ENCODE peak calls at places on chromosomes 16 and 17, in seven cellular contexts. One of them, this sample, is unnamed.

GRCh38 chr16:1557576-1557975 is 24.1 kb downstream of the TMEM204 start:
- DNase-seq in germinal center: no peak
- DNase-seq in amniotic stem cell: no peak
- DNase-seq in HAP-1: no peak
- DNase-seq in CD4-positive, alpha-beta T cell: no peak
- DNase-seq in AG04449: no peak
- DNase-seq in Caco-2: no peak
- DNase-seq in this sample: no peak

GRCh38 chr17:82740906-82741759 is 5.7 kb downstream of the FN3K start:
- DNase-seq in germinal center: no peak
- DNase-seq in amniotic stem cell: no peak
- DNase-seq in HAP-1: no peak
- DNase-seq in CD4-positive, alpha-beta T cell: no peak
- DNase-seq in AG04449: no peak
- DNase-seq in Caco-2: peak
- DNase-seq in this sample: no peak

GRCh38 chr16:60110531-60110930 is 1376.4 kb upstream of the GOT2 start:
- DNase-seq in germinal center: no peak
- DNase-seq in amniotic stem cell: no peak
- DNase-seq in HAP-1: no peak
- DNase-seq in CD4-positive, alpha-beta T cell: no peak
- DNase-seq in AG04449: no peak
- DNase-seq in Caco-2: no peak
- DNase-seq in this sample: no peak

GRCh38 chr17:61203765-61204164 is 195.9 kb upstream of the TBX2 start:
- DNase-seq in germinal center: no peak
- DNase-seq in amniotic stem cell: no peak
- DNase-seq in HAP-1: no peak
- DNase-seq in CD4-positive, alpha-beta T cell: no peak
- DNase-seq in AG04449: no peak
- DNase-seq in Caco-2: no peak
- DNase-seq in this sample: no peak

GRCh38 chr17:6471531-6472465 is 27.5 kb downstream of the PIMREG start:
- DNase-seq in germinal center: no peak
- DNase-seq in amniotic stem cell: peak
- DNase-seq in HAP-1: peak
- DNase-seq in CD4-positive, alpha-beta T cell: no peak
- DNase-seq in AG04449: no peak
- DNase-seq in Caco-2: no peak
- DNase-seq in this sample: no peak

GRCh38 chr16:85612801-85613608 is at the start of gene GSE1:
- DNase-seq in germinal center: peak
- DNase-seq in amniotic stem cell: no peak
- DNase-seq in HAP-1: peak
- DNase-seq in CD4-positive, alpha-beta T cell: no peak
- DNase-seq in AG04449: no peak
- DNase-seq in Caco-2: peak
- DNase-seq in this sample: peak

GRCh38 chr16:88993006-88993787 is 16.2 kb upstream of the CBFA2T3 start:
- DNase-seq in germinal center: peak
- DNase-seq in amniotic stem cell: no peak
- DNase-seq in HAP-1: no peak
- DNase-seq in CD4-positive, alpha-beta T cell: no peak
- DNase-seq in AG04449: no peak
- DNase-seq in Caco-2: no peak
- DNase-seq in this sample: no peak

GRCh38 chr16:22189473-22190168 is 16.5 kb upstream of the EEF2K start:
- DNase-seq in germinal center: peak
- DNase-seq in amniotic stem cell: no peak
- DNase-seq in HAP-1: no peak
- DNase-seq in CD4-positive, alpha-beta T cell: peak
- DNase-seq in AG04449: no peak
- DNase-seq in Caco-2: no peak
- DNase-seq in this sample: no peak

GRCh38 chr16:86751081-86752030 is 173.0 kb downstream of the FOXL1 start:
- DNase-seq in germinal center: no peak
- DNase-seq in amniotic stem cell: peak
- DNase-seq in HAP-1: no peak
- DNase-seq in CD4-positive, alpha-beta T cell: no peak
- DNase-seq in AG04449: no peak
- DNase-seq in Caco-2: no peak
- DNase-seq in this sample: no peak

GRCh38 chr16:77835111-77835510 is 46.7 kb downstream of the VAT1L start:
- DNase-seq in germinal center: no peak
- DNase-seq in amniotic stem cell: no peak
- DNase-seq in HAP-1: no peak
- DNase-seq in CD4-positive, alpha-beta T cell: no peak
- DNase-seq in AG04449: no peak
- DNase-seq in Caco-2: no peak
- DNase-seq in this sample: no peak

GRCh38 chr16:82281544-82281943 is 111.5 kb upstream of the MPHOSPH6 start:
- DNase-seq in germinal center: no peak
- DNase-seq in amniotic stem cell: no peak
- DNase-seq in HAP-1: no peak
- DNase-seq in CD4-positive, alpha-beta T cell: no peak
- DNase-seq in AG04449: no peak
- DNase-seq in Caco-2: no peak
- DNase-seq in this sample: no peak

GRCh38 chr16:57938936-57939871 is 31.7 kb downstream of the CNGB1 start:
- DNase-seq in germinal center: no peak
- DNase-seq in amniotic stem cell: no peak
- DNase-seq in HAP-1: no peak
- DNase-seq in CD4-positive, alpha-beta T cell: no peak
- DNase-seq in AG04449: peak
- DNase-seq in Caco-2: no peak
- DNase-seq in this sample: no peak

GRCh38 chr16:24174977-24175376 is 81.2 kb upstream of the CACNG3 start:
- DNase-seq in germinal center: no peak
- DNase-seq in amniotic stem cell: no peak
- DNase-seq in HAP-1: no peak
- DNase-seq in CD4-positive, alpha-beta T cell: no peak
- DNase-seq in AG04449: no peak
- DNase-seq in Caco-2: no peak
- DNase-seq in this sample: no peak

GRCh38 chr16:57113042-57113453 is 20.7 kb downstream of the CPNE2 start:
- DNase-seq in germinal center: no peak
- DNase-seq in amniotic stem cell: no peak
- DNase-seq in HAP-1: no peak
- DNase-seq in CD4-positive, alpha-beta T cell: no peak
- DNase-seq in AG04449: no peak
- DNase-seq in Caco-2: no peak
- DNase-seq in this sample: no peak

GRCh38 chr17:75684249-75684648 is 17.1 kb downstream of the SAP30BP start:
- DNase-seq in germinal center: no peak
- DNase-seq in amniotic stem cell: no peak
- DNase-seq in HAP-1: no peak
- DNase-seq in CD4-positive, alpha-beta T cell: no peak
- DNase-seq in AG04449: no peak
- DNase-seq in Caco-2: no peak
- DNase-seq in this sample: no peak

GRCh38 chr17:53722407-53722806 is 100.3 kb upstream of the KIF2B start:
- DNase-seq in germinal center: no peak
- DNase-seq in amniotic stem cell: peak
- DNase-seq in HAP-1: no peak
- DNase-seq in CD4-positive, alpha-beta T cell: no peak
- DNase-seq in AG04449: peak
- DNase-seq in Caco-2: no peak
- DNase-seq in this sample: no peak

GRCh38 chr17:30476726-30477082 is 504 bp upstream of the GOSR1 start:
- DNase-seq in germinal center: no peak
- DNase-seq in amniotic stem cell: no peak
- DNase-seq in HAP-1: no peak
- DNase-seq in CD4-positive, alpha-beta T cell: no peak
- DNase-seq in AG04449: no peak
- DNase-seq in Caco-2: no peak
- DNase-seq in this sample: peak

GRCh38 chr17:2222901-2223616 is 80.5 kb downstream of the SMG6 start:
- DNase-seq in germinal center: no peak
- DNase-seq in amniotic stem cell: no peak
- DNase-seq in HAP-1: no peak
- DNase-seq in CD4-positive, alpha-beta T cell: peak
- DNase-seq in AG04449: no peak
- DNase-seq in Caco-2: no peak
- DNase-seq in this sample: no peak

GRCh38 chr16:1175566-1176279 is 22.8 kb downstream of the CACNA1H start:
- DNase-seq in germinal center: no peak
- DNase-seq in amniotic stem cell: no peak
- DNase-seq in HAP-1: no peak
- DNase-seq in CD4-positive, alpha-beta T cell: no peak
- DNase-seq in AG04449: no peak
- DNase-seq in Caco-2: no peak
- DNase-seq in this sample: no peak

GRCh38 chr17:18033442-18034099 is 5.4 kb downstream of the ATPAF2 start:
- DNase-seq in germinal center: peak
- DNase-seq in amniotic stem cell: peak
- DNase-seq in HAP-1: peak
- DNase-seq in CD4-positive, alpha-beta T cell: peak
- DNase-seq in AG04449: peak
- DNase-seq in Caco-2: peak
- DNase-seq in this sample: peak

GRCh38 chr17:7403043-7403901 is 625 bp downstream of the TMEM256 start:
- DNase-seq in germinal center: peak
- DNase-seq in amniotic stem cell: no peak
- DNase-seq in HAP-1: peak
- DNase-seq in CD4-positive, alpha-beta T cell: no peak
- DNase-seq in AG04449: no peak
- DNase-seq in Caco-2: peak
- DNase-seq in this sample: peak

GRCh38 chr16:55035956-55036355 is 105.3 kb downstream of the IRX5 start:
- DNase-seq in germinal center: no peak
- DNase-seq in amniotic stem cell: no peak
- DNase-seq in HAP-1: no peak
- DNase-seq in CD4-positive, alpha-beta T cell: no peak
- DNase-seq in AG04449: no peak
- DNase-seq in Caco-2: no peak
- DNase-seq in this sample: no peak

GRCh38 chr17:76793775-76794174 is 55.9 kb downstream of the MFSD11 start:
- DNase-seq in germinal center: no peak
- DNase-seq in amniotic stem cell: no peak
- DNase-seq in HAP-1: peak
- DNase-seq in CD4-positive, alpha-beta T cell: no peak
- DNase-seq in AG04449: no peak
- DNase-seq in Caco-2: no peak
- DNase-seq in this sample: no peak

GRCh38 chr16:27867122-27868110 is 196.1 kb downstream of the GSG1L start:
- DNase-seq in germinal center: peak
- DNase-seq in amniotic stem cell: peak
- DNase-seq in HAP-1: peak
- DNase-seq in CD4-positive, alpha-beta T cell: no peak
- DNase-seq in AG04449: no peak
- DNase-seq in Caco-2: peak
- DNase-seq in this sample: peak

GRCh38 chr16:12341423-12341822 is 364.9 kb downstream of the SNX29 start:
- DNase-seq in germinal center: no peak
- DNase-seq in amniotic stem cell: no peak
- DNase-seq in HAP-1: no peak
- DNase-seq in CD4-positive, alpha-beta T cell: no peak
- DNase-seq in AG04449: no peak
- DNase-seq in Caco-2: peak
- DNase-seq in this sample: no peak

GRCh38 chr16:27313422-27314160 is at the start of gene IL4R:
- DNase-seq in germinal center: peak
- DNase-seq in amniotic stem cell: no peak
- DNase-seq in HAP-1: no peak
- DNase-seq in CD4-positive, alpha-beta T cell: peak
- DNase-seq in AG04449: no peak
- DNase-seq in Caco-2: peak
- DNase-seq in this sample: no peak

This sample was measured in NCI-H526.